ENCODE peak calls at places on chromosome 22, in six cellular contexts. D is KBM-7; E is thoracic aorta; H is foreskin fibroblast; F is activated naive CD8-positive, alpha-beta T cell treated with anti-CD3 and anti-CD28 coated beads, Interleukin-2, amount 50 U/mL, for 24 hours; M is astrocyte of the hippocampus. L is an unnamed sample.

GRCh38 chr22:17920992-17921650 is 103.2 kb downstream of the MICAL3 start:
- DNase-seq in D (no peak), M (no peak), E (no peak), F (no peak), H (no peak), L (no peak)

GRCh38 chr22:35766654-35767580 is 49.2 kb downstream of the APOL5 start:
- DNase-seq in E (no peak), F (no peak), H (no peak), D (no peak), M (peak; percentile 17), L (no peak)

GRCh38 chr22:44473166-44473565 is 24.9 kb downstream of the RTL6 start:
- DNase-seq in F (no peak), M (no peak), D (no peak), H (no peak), E (no peak), L (no peak)

GRCh38 chr22:19291218-19291579 is 320 bp downstream of the CLTCL1 start:
- DNase-seq in M (peak; percentile 49), E (no peak), D (no peak), H (peak; percentile 59), F (peak; percentile 34), L (no peak)

GRCh38 chr22:27613099-27614089 is 188.2 kb downstream of the MN1 start:
- DNase-seq in M (no peak), D (no peak), H (no peak), E (no peak), F (no peak), L (no peak)

GRCh38 chr22:45009881-45010531 is at the start of gene PHF21B:
- DNase-seq in H (peak; percentile 52), M (peak; percentile 89), E (no peak), F (peak; percentile 51), D (no peak), L (peak; percentile 91)

GRCh38 chr22:36734171-36735058 is 30.9 kb upstream of the CACNG2 start:
- DNase-seq in E (no peak), H (peak; percentile 73), F (no peak), D (no peak), M (peak; percentile 67), L (no peak)

GRCh38 chr22:47213571-47214230 is 451.3 kb downstream of the TBC1D22A start:
- DNase-seq in D (peak; percentile 65), H (no peak), E (no peak), F (peak; percentile 64), M (peak; percentile 21), L (peak; percentile 86)

GRCh38 chr22:43521716-43522115 is 109.9 kb downstream of the MPPED1 start:
- DNase-seq in M (no peak), F (no peak), E (no peak), D (no peak), H (no peak), L (no peak)

GRCh38 chr22:26970809-26971394 is 313.5 kb downstream of the MIAT start:
- DNase-seq in M (no peak), D (no peak), F (no peak), H (no peak), E (no peak), L (peak; percentile 62)

GRCh38 chr22:41350087-41350486 is 31.7 kb upstream of the TEF start:
- DNase-seq in M (no peak), E (no peak), D (no peak), H (peak; percentile 21), F (no peak), L (no peak)

GRCh38 chr22:29664731-29665130 is 55.1 kb upstream of the CABP7 start:
- DNase-seq in H (no peak), E (no peak), D (no peak), F (no peak), M (peak; percentile 88), L (no peak)

GRCh38 chr22:42432020-42432596 is at the start of gene NFAM1:
- DNase-seq in E (no peak), F (no peak), M (no peak), D (peak; percentile 83), H (no peak), L (no peak)

GRCh38 chr22:47367993-47368945 is 605.8 kb downstream of the TBC1D22A start:
- DNase-seq in F (no peak), M (no peak), D (no peak), E (no peak), H (no peak), L (no peak)

GRCh38 chr22:50532353-50532700 is 2.5 kb upstream of the TYMP start:
- DNase-seq in D (no peak), M (no peak), F (no peak), H (no peak), E (no peak), L (peak; percentile 46)

GRCh38 chr22:49953680-49954344 is 6.8 kb upstream of the PIM3 start:
- DNase-seq in F (no peak), M (no peak), D (no peak), H (no peak), E (no peak), L (no peak)

GRCh38 chr22:21807545-21807944 is 59.9 kb downstream of the MAPK1 start:
- DNase-seq in E (no peak), M (no peak), H (no peak), F (no peak), D (no peak), L (no peak)